ENCODE peak calls at places on chromosomes 11 and 22, in five cellular contexts. Q is cardiac muscle cell, B is suprapubic skin, P is iPS DF 6.9, H is bronchial epithelial cell. A is an unnamed sample.

GRCh38 chr11:6404341-6405038 is 14.2 kb downstream of the SMPD1 start:
- DNase-seq in Q (no peak), B (no peak), P (no peak), H (peak; percentile 34), A (peak; percentile 84)

GRCh38 chr22:38338772-38339379 is 21.6 kb upstream of the CSNK1E start:
- DNase-seq in Q (no peak), B (peak; percentile 32), P (no peak), H (no peak), A (no peak)

GRCh38 chr22:39994566-39995345 is at the start of gene FAM83F:
- DNase-seq in Q (peak; percentile 34), B (no peak), P (no peak), H (no peak), A (peak; percentile 99)

GRCh38 chr11:75563978-75564552 is 2.0 kb downstream of the SERPINH1 start:
- DNase-seq in Q (peak; percentile 91), B (no peak), P (no peak), H (no peak), A (peak; percentile 90)

GRCh38 chr11:18567081-18567480 is 21.5 kb downstream of the UEVLD start:
- DNase-seq in Q (no peak), B (no peak), P (no peak), H (no peak), A (no peak)

GRCh38 chr11:72239849-72240460 is 4.0 kb downstream of the PHOX2A start:
- DNase-seq in Q (peak; percentile 55), B (peak; percentile 84), P (no peak), H (no peak), A (peak; percentile 87)

GRCh38 chr11:105612766-105613165 is 2.9 kb downstream of the GRIA4 start:
- DNase-seq in Q (no peak), B (no peak), P (no peak), H (no peak), A (no peak)

GRCh38 chr11:21602734-21603133 is 590.2 kb upstream of the ANO5 start:
- DNase-seq in Q (no peak), B (no peak), P (no peak), H (no peak), A (no peak)

GRCh38 chr11:7592706-7593105 is 78.9 kb downstream of the PPFIBP2 start:
- DNase-seq in Q (peak; percentile 91), B (no peak), P (no peak), H (peak; percentile 95), A (no peak)

GRCh38 chr11:48109046-48109666 is 107.5 kb upstream of the OR4B1 start:
- DNase-seq in Q (peak; percentile 71), B (no peak), P (no peak), H (peak; percentile 55), A (no peak)

GRCh38 chr11:31045335-31045734 is 324.2 kb downstream of the DCDC1 start:
- DNase-seq in Q (peak; percentile 14), B (no peak), P (peak; percentile 7), H (peak; percentile 15), A (peak; percentile 43)

GRCh38 chr22:37187552-37187890 is 526 bp downstream of the C1QTNF6 start:
- DNase-seq in Q (peak; percentile 53), B (no peak), P (no peak), H (peak; percentile 52), A (no peak)

GRCh38 chr22:37186997-37187522 is 987 bp downstream of the C1QTNF6 start:
- DNase-seq in Q (no peak), B (no peak), P (no peak), H (no peak), A (no peak)

GRCh38 chr22:37190262-37190780 is 2.3 kb upstream of the C1QTNF6 start:
- DNase-seq in Q (no peak), B (no peak), P (no peak), H (peak; percentile 16), A (no peak)

GRCh38 chr22:37187891-37188761 is at the start of gene C1QTNF6:
- DNase-seq in Q (peak; percentile 87), B (no peak), P (no peak), H (peak; percentile 73), A (peak; percentile 77)

GRCh38 chr22:37189011-37189466 is 992 bp upstream of the C1QTNF6 start:
- DNase-seq in Q (peak; percentile 78), B (no peak), P (no peak), H (peak; percentile 92), A (no peak)
- H3K4me3 ChIP-seq in Q (no peak overlapping the region), B (peak overlapping the region; percentile 42), P (no peak overlapping the region), H (no peak overlapping the region), A (no peak overlapping the region)

DNA sequence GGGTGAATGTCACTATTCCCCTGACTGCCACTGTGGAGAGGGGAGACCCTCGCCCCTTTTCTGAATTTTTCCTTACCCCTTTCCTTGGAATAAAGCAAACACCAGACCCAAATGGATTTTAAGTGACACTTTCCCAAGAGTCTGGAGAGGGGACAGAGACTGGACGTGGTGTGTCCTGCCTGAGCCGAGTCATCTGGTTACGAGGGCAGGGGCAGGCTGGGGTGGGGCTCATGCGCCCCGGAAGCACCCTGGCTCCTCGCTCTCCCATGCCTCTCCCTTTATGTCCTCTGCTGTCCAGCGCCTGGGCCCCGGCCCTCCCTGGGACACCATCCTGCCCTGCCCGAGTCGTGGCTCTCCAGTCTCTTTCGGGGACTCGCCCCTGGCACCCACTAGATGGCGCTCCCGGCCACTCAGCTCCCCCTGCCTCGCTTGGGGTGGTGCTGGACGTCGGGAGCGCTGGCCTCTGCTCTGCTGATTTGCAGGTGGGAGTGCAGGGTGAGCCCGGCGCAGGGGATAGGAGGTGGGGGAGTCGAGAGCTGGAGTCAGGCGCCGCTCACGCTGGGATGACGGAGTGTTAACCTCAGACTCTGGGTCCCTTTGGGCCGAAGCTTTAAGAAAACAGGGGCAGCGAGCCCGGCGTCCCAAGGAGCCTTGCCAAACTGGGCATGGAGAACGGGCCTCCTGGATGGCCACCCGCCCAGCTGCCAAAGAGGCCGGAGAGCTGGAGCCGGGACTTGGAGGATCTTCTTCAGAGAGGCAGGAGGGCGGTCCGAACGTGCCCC is 89.8 kb downstream of the RPS6KA4 start:
- DNase-seq in Q (peak; percentile 75), B (peak; percentile 90), P (no peak), H (peak; percentile 34), A (peak; percentile 96)
- H3K36me3 ChIP-seq in Q (no peaks in the 10 kb centered on the region), B (no peaks in the 10 kb centered on the region), P (no peaks in the 10 kb centered on the region), H (no peaks in the 10 kb centered on the region), A (no peaks in the 10 kb centered on the region)

DNA sequence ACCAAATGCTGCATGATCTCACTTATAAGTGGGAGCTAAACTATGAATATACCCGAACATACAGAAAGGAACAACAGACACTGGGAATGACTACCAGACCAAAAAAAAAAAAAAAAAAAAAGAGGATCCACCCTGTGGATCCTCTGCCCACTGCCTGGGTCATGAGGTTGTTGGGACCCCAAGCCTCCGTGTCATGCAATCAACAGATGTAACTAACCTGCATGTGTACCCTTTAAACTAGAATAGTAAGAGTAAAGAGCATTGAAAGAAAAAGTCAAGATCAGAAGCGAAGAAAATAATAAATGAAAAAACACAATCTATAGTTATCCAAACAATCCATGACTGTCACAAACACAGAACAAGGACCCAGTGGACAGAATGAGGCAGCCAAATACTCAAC is 109.5 kb upstream of the TOP3B start:
- DNase-seq in Q (no peak), B (no peak), P (no peak), H (no peak), A (no peak)
- H3K27me3 ChIP-seq in Q (peaks cover 100% of the 10 kb centered on the region), B (peaks cover 25% of the 10 kb centered on the region), P (peaks cover 57% of the 10 kb centered on the region), H (peaks cover 2% of the 10 kb centered on the region), A (peaks cover 95% of the 10 kb centered on the region)

GRCh38 chr11:13661074-13661623 is 7.3 kb upstream of the FAR1 start:
- DNase-seq in Q (no peak), B (no peak), P (no peak), H (no peak), A (no peak)
- H3K4me3 ChIP-seq in Q (no peak overlapping the region), B (no peak overlapping the region), P (no peak overlapping the region), H (no peak overlapping the region), A (no peak overlapping the region)

GRCh38 chr11:61307354-61307753 is 12.2 kb upstream of the VWCE start:
- DNase-seq in Q (no peak), B (no peak), P (no peak), H (no peak), A (no peak)

GRCh38 chr11:61305417-61305816 is 10.3 kb upstream of the VWCE start:
- DNase-seq in Q (no peak), B (no peak), P (no peak), H (no peak), A (no peak)

GRCh38 chr11:61303725-61304124 is 8.6 kb upstream of the VWCE start:
- DNase-seq in Q (no peak), B (no peak), P (no peak), H (no peak), A (no peak)

GRCh38 chr11:61309141-61309540 is 14.0 kb upstream of the VWCE start:
- DNase-seq in Q (no peak), B (no peak), P (no peak), H (no peak), A (no peak)

GRCh38 chr11:61306221-61306620 is 11.1 kb upstream of the VWCE start:
- DNase-seq in Q (no peak), B (no peak), P (no peak), H (no peak), A (no peak)
- H3K36me3 ChIP-seq in Q (peaks cover 80% of the 10 kb centered on the region), B (peaks cover 99% of the 10 kb centered on the region), P (peaks cover 44% of the 10 kb centered on the region), H (peaks cover 41% of the 10 kb centered on the region), A (peaks cover 61% of the 10 kb centered on the region)

GRCh38 chr22:22182990-22183264 is 61.7 kb upstream of the VPREB1 start:
- DNase-seq in Q (no peak), B (no peak), P (no peak), H (no peak), A (no peak)

GRCh38 chr22:22185844-22186499 is 58.6 kb upstream of the VPREB1 start:
- DNase-seq in Q (no peak), B (no peak), P (no peak), H (no peak), A (no peak)

GRCh38 chr22:22184277-22184807 is 60.2 kb upstream of the VPREB1 start:
- DNase-seq in Q (no peak), B (no peak), P (no peak), H (no peak), A (no peak)

GRCh38 chr22:22187299-22187698 is 57.3 kb upstream of the VPREB1 start:
- DNase-seq in Q (no peak), B (no peak), P (no peak), H (no peak), A (no peak)

DNA sequence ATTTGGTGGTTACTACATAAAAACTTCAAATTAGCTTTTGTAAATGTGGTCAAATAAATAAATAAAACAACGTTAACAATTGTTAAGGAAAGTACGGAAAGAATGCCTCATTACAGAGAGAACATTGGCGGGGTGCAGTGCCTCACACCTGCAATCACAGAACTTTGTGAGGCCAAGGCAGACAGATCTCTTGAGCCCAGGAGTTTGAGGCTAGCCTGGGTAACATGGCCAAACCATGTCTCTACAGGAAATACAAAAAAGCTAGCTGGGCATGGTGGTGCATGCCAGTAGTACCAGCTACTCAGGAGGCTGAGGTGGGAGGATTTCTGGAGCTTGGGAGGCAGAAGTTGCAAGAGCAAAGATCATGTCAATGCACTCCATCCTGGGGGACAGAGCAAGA is 59.4 kb upstream of the VPREB1 start:
- DNase-seq in Q (no peak), B (no peak), P (no peak), H (no peak), A (no peak)
- H3K27me3 ChIP-seq in Q (peaks cover 67% of the 10 kb centered on the region), B (peaks cover 39% of the 10 kb centered on the region), P (peaks cover 54% of the 10 kb centered on the region), H (peaks cover 3% of the 10 kb centered on the region), A (peaks cover 79% of the 10 kb centered on the region)

GRCh38 chr11:83751041-83751440 is 464.9 kb upstream of the CCDC90B start:
- DNase-seq in Q (no peak), B (no peak), P (no peak), H (no peak), A (no peak)

GRCh38 chr11:83744620-83745192 is 458.5 kb upstream of the CCDC90B start:
- DNase-seq in Q (no peak), B (no peak), P (no peak), H (peak; percentile 21), A (no peak)

GRCh38 chr11:83746921-83747585 is 460.9 kb upstream of the CCDC90B start:
- DNase-seq in Q (no peak), B (no peak), P (no peak), H (no peak), A (no peak)
- H3K4me3 ChIP-seq in Q (no peak overlapping the region), B (no peak overlapping the region), P (no peak overlapping the region), H (no peak overlapping the region), A (no peak overlapping the region)

A was measured in H7.